ENCODE peak calls at places on chromosomes 3 and 15, in five cellular contexts. D, E, X, J and Q are unnamed samples.

GRCh38 chr3:2770451-2770850 is 339.7 kb downstream of the IL5RA start:
- DNase-seq in D (no peak), E (no peak), X (no peak), J (no peak), Q (no peak)

GRCh38 chr15:74135041-74135565 is 4.7 kb downstream of the ISLR2 start:
- DNase-seq in D (no peak), E (no peak), X (no peak), J (no peak), Q (peak)

GRCh38 chr3:185157347-185157746 is 4.5 kb upstream of the C3orf70 start:
- DNase-seq in D (no peak), E (no peak), X (no peak), J (no peak), Q (no peak)

GRCh38 chr15:99703603-99704443 is 29.4 kb downstream of the LYSMD4 start:
- DNase-seq in D (no peak), E (no peak), X (no peak), J (no peak), Q (peak)

GRCh38 chr3:13452490-13453335 is 27.4 kb upstream of the HDAC11 start:
- DNase-seq in D (no peak), E (peak), X (no peak), J (no peak), Q (peak)

GRCh38 chr3:139520028-139520737 is 19.4 kb downstream of the RBP1 start:
- DNase-seq in D (no peak), E (peak), X (no peak), J (no peak), Q (no peak)

GRCh38 chr15:39786444-39787056 is 3.9 kb upstream of the FSIP1 start:
- DNase-seq in D (no peak), E (no peak), X (no peak), J (no peak), Q (no peak)

GRCh38 chr15:101048191-101049011 is 129.2 kb downstream of the LRRK1 start:
- DNase-seq in D (peak), E (peak), X (peak), J (no peak), Q (peak)

GRCh38 chr3:170128259-170128976 is 53.1 kb downstream of the PHC3 start:
- DNase-seq in D (no peak), E (peak), X (no peak), J (no peak), Q (no peak)

GRCh38 chr3:99409961-99410360 is 228.4 kb upstream of the COL8A1 start:
- DNase-seq in D (no peak), E (no peak), X (no peak), J (no peak), Q (no peak)

GRCh38 chr3:101119535-101119934 is 126.3 kb upstream of the ABI3BP start:
- DNase-seq in D (no peak), E (no peak), X (no peak), J (no peak), Q (no peak)

GRCh38 chr15:59838900-59839299 is 149.8 kb upstream of the BNIP2 start:
- DNase-seq in D (no peak), E (no peak), X (no peak), J (no peak), Q (no peak)

GRCh38 chr3:193207874-193208273 is 33.1 kb upstream of the PLAAT1 start:
- DNase-seq in D (no peak), E (no peak), X (no peak), J (no peak), Q (no peak)

GRCh38 chr3:12484983-12485327 is 675 bp downstream of the TSEN2 start:
- DNase-seq in D (no peak), E (no peak), X (no peak), J (no peak), Q (no peak)

GRCh38 chr3:171481011-171481410 is 20.8 kb upstream of the TNIK start:
- DNase-seq in D (no peak), E (no peak), X (no peak), J (no peak), Q (no peak)

GRCh38 chr3:135081451-135082434 is 286.7 kb downstream of the EPHB1 start:
- DNase-seq in D (no peak), E (no peak), X (no peak), J (no peak), Q (no peak)

GRCh38 chr3:101042996-101043686 is 49.9 kb upstream of the ABI3BP start:
- DNase-seq in D (no peak), E (no peak), X (no peak), J (no peak), Q (no peak)

GRCh38 chr3:59302442-59302841 is 252.6 kb upstream of the CFAP20DC start:
- DNase-seq in D (no peak), E (no peak), X (no peak), J (no peak), Q (no peak)

GRCh38 chr3:53151870-53152269 is 9.1 kb upstream of the PRKCD start:
- DNase-seq in D (no peak), E (no peak), X (no peak), J (peak), Q (no peak)

DNA sequence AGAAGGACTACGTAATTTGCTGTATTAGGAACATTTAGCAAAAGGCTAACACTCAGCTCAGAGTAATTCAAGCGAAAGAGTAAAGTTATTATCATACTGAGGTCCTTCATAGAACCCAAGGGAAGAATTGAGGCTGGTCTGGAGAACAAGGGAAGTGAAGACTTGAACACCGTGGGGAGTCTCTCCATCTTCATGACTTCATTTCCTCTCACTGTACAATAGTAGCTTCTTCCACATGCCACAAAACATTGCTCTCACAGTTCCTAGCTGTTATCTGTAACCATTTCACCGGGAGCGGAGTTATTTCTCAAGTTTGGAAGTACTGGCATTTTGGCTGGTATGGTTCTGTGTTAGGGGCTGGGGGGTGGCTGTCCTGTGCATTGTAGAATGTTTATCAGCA is 69.7 kb downstream of the MAGI1 start:
- DNase-seq in D (no peak), E (no peak), X (no peak), J (no peak), Q (no peak)
- H3K27ac ChIP-seq in D (no peak), E (no peak), X (no peak), J (no peak), Q (no peak)

GRCh38 chr3:152834354-152835310 is at the start of gene P2RY1:
- DNase-seq in D (peak), E (peak), X (peak), J (peak), Q (peak)
- TF ChIP-seq POLR2A in D (no peak), E (peak), X (peak), J (no peak), Q (peak)

GRCh38 chr3:103863381-103863780 is 1428.6 kb downstream of the ZPLD1 start:
- DNase-seq in D (no peak), E (no peak), X (no peak), J (no peak), Q (no peak)

GRCh38 chr3:103862415-103862814 is 1427.6 kb downstream of the ZPLD1 start:
- DNase-seq in D (no peak), E (no peak), X (no peak), J (no peak), Q (no peak)

GRCh38 chr3:103866113-103866512 is 1431.3 kb downstream of the ZPLD1 start:
- DNase-seq in D (no peak), E (no peak), X (no peak), J (no peak), Q (no peak)
- H3K27ac ChIP-seq in D (no peak), E (no peak), X (no peak), J (no peak), Q (no peak)

GRCh38 chr3:16506884-16507409 is 6.6 kb downstream of the RFTN1 start:
- DNase-seq in D (no peak), E (no peak), X (no peak), J (no peak), Q (no peak)
- TF ChIP-seq POLR2A in D (no peak), E (no peak), X (no peak), J (no peak), Q (no peak)

DNA sequence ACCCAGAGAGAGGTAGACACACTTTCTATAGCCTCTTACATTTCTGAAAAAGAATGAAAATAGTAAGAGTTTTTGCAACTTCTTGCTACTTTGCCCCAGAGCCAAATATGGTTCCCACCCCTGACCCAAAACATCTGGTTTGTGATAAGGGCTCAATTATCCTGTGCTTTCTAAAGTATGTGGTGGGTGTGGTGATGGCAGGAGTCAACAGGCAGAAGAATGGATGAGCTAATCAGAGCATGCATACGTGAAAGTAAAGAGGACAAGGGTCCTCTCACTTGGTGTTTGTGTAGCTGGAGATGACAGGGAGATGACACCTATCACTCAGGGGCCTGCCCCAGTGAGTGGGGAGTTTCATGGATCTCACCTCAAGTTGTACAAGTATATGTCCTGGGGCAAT is 19.1 kb downstream of the KBTBD8 start:
- DNase-seq in D (no peak), E (no peak), X (no peak), J (no peak), Q (no peak)
- H3K27ac ChIP-seq in D (no peak), E (no peak), X (no peak), J (no peak), Q (no peak)

GRCh38 chr15:42457445-42458442 is 33.2 kb downstream of the ZNF106 start:
- DNase-seq in D (peak), E (peak), X (no peak), J (peak), Q (peak)
- TF ChIP-seq POLR2A in D (no peak), E (no peak), X (no peak), J (no peak), Q (no peak)

GRCh38 chr3:196339044-196339443 is 856 bp upstream of the TM4SF19 start:
- DNase-seq in D (no peak), E (no peak), X (no peak), J (no peak), Q (no peak)
- H3K27ac ChIP-seq in D (no peak), E (no peak), X (no peak), J (no peak), Q (no peak)

GRCh38 chr3:33717866-33718594 is at the start of gene CLASP2:
- DNase-seq in D (peak), E (peak), X (peak), J (peak), Q (peak)
- TF ChIP-seq POLR2A in D (no peak), E (peak), X (peak), J (no peak), Q (peak)

GRCh38 chr15:76150508-76150907 is 90.7 kb downstream of the TMEM266 start:
- DNase-seq in D (peak), E (no peak), X (peak), J (no peak), Q (no peak)

GRCh38 chr15:76150971-76151598 is 91.3 kb downstream of the TMEM266 start:
- DNase-seq in D (peak), E (peak), X (peak), J (peak), Q (peak)

GRCh38 chr15:76153241-76154197 is 93.7 kb downstream of the TMEM266 start:
- DNase-seq in D (no peak), E (no peak), X (no peak), J (no peak), Q (no peak)

GRCh38 chr15:76152197-76152596 is 92.4 kb downstream of the TMEM266 start:
- DNase-seq in D (no peak), E (no peak), X (no peak), J (no peak), Q (no peak)

GRCh38 chr15:76151599-76151974 is 91.8 kb downstream of the TMEM266 start:
- DNase-seq in D (no peak), E (no peak), X (no peak), J (no peak), Q (no peak)
- H3K27ac ChIP-seq in D (no peak), E (no peak), X (no peak), J (no peak), Q (no peak)